ENCODE peak calls at places on chromosomes 6 and 20, in five cellular contexts. F is non-pigmented ciliary epithelial cell, O is epithelial cell of prostate, U is cardiac muscle cell, E is RCC 7860. A is an unnamed sample.
A peak's percentile ranks its signal among the peaks of the same experiment; 100 is the strongest.

GRCh38 chr20:61520761-61521460 is 268.9 kb downstream of the CDH4 start:
- DNase-seq in F (peak; percentile 31), O (no peak), U (peak; percentile 68), E (no peak), A (peak; percentile 55)

GRCh38 chr20:11716239-11716944 is 201.3 kb upstream of the BTBD3 start:
- DNase-seq in F (peak; percentile 87), O (peak; percentile 10), U (peak; percentile 57), E (peak; percentile 76), A (peak; percentile 80)

GRCh38 chr6:10721850-10722569 is 860 bp upstream of the TMEM14C start:
- DNase-seq in F (no peak), O (no peak), U (no peak), E (no peak), A (no peak)

GRCh38 chr6:2209226-2209809 is 36.1 kb downstream of the GMDS start:
- DNase-seq in F (no peak), O (no peak), U (peak; percentile 39), E (no peak), A (no peak)

GRCh38 chr6:72720464-72720863 is 98.6 kb downstream of the KCNQ5 start:
- DNase-seq in F (peak; percentile 28), O (no peak), U (peak; percentile 52), E (no peak), A (no peak)

GRCh38 chr6:78861509-78861908 is 5.8 kb upstream of the IRAK1BP1 start:
- DNase-seq in F (no peak), O (no peak), U (no peak), E (no peak), A (no peak)

GRCh38 chr6:102026649-102027048 is 633.1 kb downstream of the GRIK2 start:
- DNase-seq in F (no peak), O (no peak), U (no peak), E (no peak), A (no peak)

GRCh38 chr6:54598787-54599309 is 247.7 kb upstream of the FAM83B start:
- DNase-seq in F (no peak), O (no peak), U (peak; percentile 48), E (no peak), A (no peak)

GRCh38 chr20:57292611-57293010 is 26.2 kb upstream of the BMP7 start:
- DNase-seq in F (no peak), O (no peak), U (no peak), E (no peak), A (no peak)

GRCh38 chr20:43415661-43416430 is 41.9 kb upstream of the SRSF6 start:
- DNase-seq in F (no peak), O (no peak), U (no peak), E (no peak), A (no peak)

GRCh38 chr6:52595000-52595795 is 18.3 kb upstream of the TRAM2 start:
- DNase-seq in F (peak; percentile 87), O (no peak), U (peak; percentile 92), E (peak; percentile 89), A (no peak)

GRCh38 chr6:22448311-22448711 is 121.1 kb upstream of the HDGFL1 start:
- DNase-seq in F (peak; percentile 89), O (peak; percentile 29), U (peak; percentile 74), E (no peak), A (no peak)

GRCh38 chr6:140546640-140547039 is 1172.2 kb upstream of the CITED2 start:
- DNase-seq in F (no peak), O (no peak), U (no peak), E (no peak), A (peak; percentile 24)

GRCh38 chr6:19209202-19209601 is 628.0 kb upstream of the ID4 start:
- DNase-seq in F (no peak), O (no peak), U (no peak), E (no peak), A (no peak)